ENCODE peak calls at places on chromosome 16, in five cellular contexts. M is left ventricle myocardium inferior, U is left lung, O is IMR-90, N is fibroblast of lung. C is an unnamed sample.

GRCh38 chr16:81708459-81709368 is 70.4 kb upstream of the PLCG2 start:
- DNase-seq in M (peak; percentile 13), U (no peak), O (no peak), N (no peak), C (peak; percentile 64)

GRCh38 chr16:17612336-17612735 is 141.6 kb upstream of the XYLT1 start:
- DNase-seq in M (no peak), U (no peak), O (no peak), N (no peak), C (no peak)

GRCh38 chr16:63720848-63721247 is 1401.0 kb downstream of the CDH11 start:
- DNase-seq in M (no peak), U (no peak), O (no peak), N (no peak), C (no peak)

GRCh38 chr16:27273670-27274522 is 5.3 kb upstream of the NSMCE1 start:
- DNase-seq in M (no peak), U (no peak), O (peak; percentile 53), N (no peak), C (no peak)

GRCh38 chr16:86819523-86819887 is 241.2 kb downstream of the FOXL1 start:
- DNase-seq in M (no peak), U (no peak), O (no peak), N (peak; percentile 12), C (no peak)

GRCh38 chr16:27824006-27824405 is 239.5 kb downstream of the GSG1L start:
- DNase-seq in M (no peak), U (no peak), O (no peak), N (no peak), C (peak; percentile 30)

GRCh38 chr16:87133966-87134945 is 182.9 kb downstream of the C16orf95 start:
- DNase-seq in M (no peak), U (no peak), O (no peak), N (no peak), C (peak; percentile 55)

GRCh38 chr16:27595461-27595860 is 45.5 kb downstream of the KATNIP start:
- DNase-seq in M (no peak), U (no peak), O (no peak), N (no peak), C (no peak)

GRCh38 chr16:71467810-71468209 is 5.8 kb upstream of the ZNF23 start:
- DNase-seq in M (no peak), U (no peak), O (peak; percentile 28), N (peak; percentile 20), C (no peak)

GRCh38 chr16:56189990-56190902 is 1.0 kb upstream of the GNAO1 start:
- DNase-seq in M (no peak), U (no peak), O (no peak), N (peak; percentile 5), C (no peak)

GRCh38 chr16:9016824-9017223 is 53.1 kb upstream of the USP7 start:
- DNase-seq in M (no peak), U (no peak), O (no peak), N (no peak), C (no peak)

GRCh38 chr16:83995756-83996155 is 27.7 kb downstream of the NECAB2 start:
- DNase-seq in M (peak; percentile 29), U (no peak), O (peak; percentile 10), N (peak; percentile 8), C (no peak)

GRCh38 chr16:83994703-83995102 is 26.7 kb downstream of the NECAB2 start:
- DNase-seq in M (no peak), U (no peak), O (peak; percentile 22), N (peak; percentile 14), C (no peak)

GRCh38 chr16:83994087-83994486 is 26.0 kb downstream of the NECAB2 start:
- DNase-seq in M (no peak), U (peak; percentile 68), O (peak; percentile 95), N (peak; percentile 91), C (peak; percentile 60)

GRCh38 chr16:83998091-83998490 is 30.0 kb downstream of the NECAB2 start:
- DNase-seq in M (no peak), U (no peak), O (no peak), N (no peak), C (no peak)

DNA sequence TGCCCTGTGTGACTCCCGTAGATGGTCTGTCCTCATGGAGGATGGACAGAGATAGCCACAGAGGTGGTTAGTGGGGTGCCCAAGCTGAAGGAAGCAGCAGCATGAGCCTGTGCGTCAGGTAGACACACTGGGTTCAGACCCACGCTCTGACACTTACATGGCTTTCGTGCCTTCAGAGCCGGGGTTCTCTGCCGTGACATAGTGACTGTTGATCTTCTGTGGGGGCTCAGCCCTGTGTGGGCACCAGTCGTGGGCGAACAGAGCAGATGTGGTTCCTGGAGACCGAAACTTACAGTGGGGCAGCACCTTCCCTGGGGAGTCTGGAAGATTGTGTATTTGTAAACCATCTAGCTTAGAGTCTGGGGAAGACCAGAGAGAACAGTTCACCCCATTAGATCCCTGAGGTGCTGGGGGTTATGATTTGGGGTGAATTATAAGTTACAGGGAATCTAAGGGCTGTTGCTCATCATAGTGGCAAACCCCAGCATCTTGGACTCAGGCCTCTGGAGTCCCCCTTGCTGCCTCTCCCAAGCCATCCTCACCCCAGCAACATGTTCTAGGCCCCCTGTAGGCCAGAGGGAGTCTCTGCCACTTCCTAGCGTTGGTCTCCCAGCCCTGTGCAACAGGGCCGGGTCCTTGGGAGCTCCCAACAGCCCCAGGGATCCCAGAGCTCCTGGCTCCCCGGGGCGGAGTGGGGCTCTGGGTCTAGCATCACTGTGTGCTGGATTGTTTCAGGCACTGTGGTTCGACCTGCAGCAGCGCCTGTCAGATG is 28.6 kb downstream of the NECAB2 start:
- DNase-seq in M (no peak), U (no peak), O (no peak), N (no peak), C (no peak)
- TF ChIP-seq CTCF in M (no peak), U (no peak), O (no peak), N (no peak), C (no peak)

DNA sequence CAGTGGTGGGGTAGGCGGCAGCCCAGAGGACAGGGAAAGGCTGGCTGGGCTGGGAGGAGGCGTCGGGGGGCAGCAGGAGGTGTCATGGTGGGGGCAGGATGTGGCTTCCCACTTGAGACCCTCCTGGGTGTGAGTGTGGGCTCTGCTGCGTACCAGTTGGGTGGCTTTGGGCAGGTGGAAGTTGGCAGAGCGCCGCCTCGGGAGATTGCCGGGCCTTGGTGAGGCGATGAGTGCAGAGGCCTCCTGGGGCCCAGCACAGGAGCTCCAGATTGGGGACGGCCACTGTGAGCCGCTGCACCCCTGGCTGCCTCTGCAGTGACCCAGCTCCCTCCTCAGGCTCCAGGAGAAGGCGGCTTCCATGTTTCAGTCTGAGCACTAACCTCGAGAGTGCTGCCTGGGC is 13.8 kb downstream of the GPT2 start:
- DNase-seq in M (no peak), U (no peak), O (no peak), N (no peak), C (no peak)
- H3K27ac ChIP-seq in M (peak overlapping the region; percentile 80), U (no peak overlapping the region), O (no peak overlapping the region), N (no peak overlapping the region), C (no peak overlapping the region)

GRCh38 chr16:48381201-48381600 is 4.0 kb downstream of the SIAH1 start:
- DNase-seq in M (no peak), U (no peak), O (peak; percentile 44), N (peak; percentile 40), C (no peak)

GRCh38 chr16:48383204-48383876 is 1.9 kb downstream of the SIAH1 start:
- DNase-seq in M (no peak), U (no peak), O (peak; percentile 48), N (peak; percentile 79), C (no peak)

GRCh38 chr16:48383877-48384304 is 1.3 kb downstream of the SIAH1 start:
- DNase-seq in M (no peak), U (no peak), O (no peak), N (no peak), C (no peak)

GRCh38 chr16:48384305-48384981 is 770 bp downstream of the SIAH1 start:
- DNase-seq in M (peak; percentile 71), U (peak; percentile 90), O (peak; percentile 40), N (peak; percentile 73), C (peak; percentile 85)

DNA sequence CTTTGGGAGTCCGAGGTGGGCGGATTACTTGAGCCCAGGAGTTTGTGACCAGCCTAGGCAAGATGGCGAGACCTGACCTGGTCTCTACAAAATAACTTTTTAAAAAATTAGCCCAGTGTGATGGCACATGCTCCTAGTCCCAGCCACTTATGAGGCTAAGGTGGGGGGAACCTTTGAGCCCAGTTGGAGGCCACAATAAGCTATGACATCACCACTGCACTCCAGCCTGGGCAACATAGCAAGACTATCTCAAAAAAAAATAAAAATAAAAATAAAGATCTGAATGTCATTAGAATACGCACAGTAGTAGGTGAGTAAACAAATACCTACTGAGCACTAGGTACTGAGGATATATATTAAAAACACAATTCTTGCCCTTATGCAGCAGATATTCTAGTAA is 3.1 kb downstream of the SIAH1 start:
- DNase-seq in M (no peak), U (no peak), O (no peak), N (no peak), C (no peak)
- H3K4me1 ChIP-seq in M (peaks cover 81% of the 10 kb centered on the region), U (peaks cover 80% of the 10 kb centered on the region), O (peaks cover 9% of the 10 kb centered on the region), N (peaks cover 2% of the 10 kb centered on the region), C (peaks cover 67% of the 10 kb centered on the region)

GRCh38 chr16:7316266-7316888 is 16.3 kb upstream of the RBFOX1 start:
- DNase-seq in M (no peak), U (no peak), O (no peak), N (no peak), C (no peak)
- TF ChIP-seq CTCF in M (no peak), U (no peak), O (no peak), N (no peak), C (no peak)

GRCh38 chr16:2190002-2190658 is 6.3 kb downstream of the CASKIN1 start:
- DNase-seq in M (no peak), U (no peak), O (no peak), N (no peak), C (no peak)
- H3K27ac ChIP-seq in M (no peak overlapping the region), U (no peak overlapping the region), O (no peak overlapping the region), N (no peak overlapping the region), C (no peak overlapping the region)

GRCh38 chr16:3819175-3819527 is 61.4 kb downstream of the CREBBP start:
- DNase-seq in M (no peak), U (no peak), O (no peak), N (no peak), C (no peak)

GRCh38 chr16:3823427-3823826 is 57.1 kb downstream of the CREBBP start:
- DNase-seq in M (no peak), U (no peak), O (no peak), N (no peak), C (no peak)

GRCh38 chr16:3822366-3823045 is 58.0 kb downstream of the CREBBP start:
- DNase-seq in M (no peak), U (no peak), O (peak; percentile 20), N (no peak), C (no peak)

GRCh38 chr16:3816326-3816725 is 64.2 kb downstream of the CREBBP start:
- DNase-seq in M (no peak), U (no peak), O (no peak), N (no peak), C (no peak)

DNA sequence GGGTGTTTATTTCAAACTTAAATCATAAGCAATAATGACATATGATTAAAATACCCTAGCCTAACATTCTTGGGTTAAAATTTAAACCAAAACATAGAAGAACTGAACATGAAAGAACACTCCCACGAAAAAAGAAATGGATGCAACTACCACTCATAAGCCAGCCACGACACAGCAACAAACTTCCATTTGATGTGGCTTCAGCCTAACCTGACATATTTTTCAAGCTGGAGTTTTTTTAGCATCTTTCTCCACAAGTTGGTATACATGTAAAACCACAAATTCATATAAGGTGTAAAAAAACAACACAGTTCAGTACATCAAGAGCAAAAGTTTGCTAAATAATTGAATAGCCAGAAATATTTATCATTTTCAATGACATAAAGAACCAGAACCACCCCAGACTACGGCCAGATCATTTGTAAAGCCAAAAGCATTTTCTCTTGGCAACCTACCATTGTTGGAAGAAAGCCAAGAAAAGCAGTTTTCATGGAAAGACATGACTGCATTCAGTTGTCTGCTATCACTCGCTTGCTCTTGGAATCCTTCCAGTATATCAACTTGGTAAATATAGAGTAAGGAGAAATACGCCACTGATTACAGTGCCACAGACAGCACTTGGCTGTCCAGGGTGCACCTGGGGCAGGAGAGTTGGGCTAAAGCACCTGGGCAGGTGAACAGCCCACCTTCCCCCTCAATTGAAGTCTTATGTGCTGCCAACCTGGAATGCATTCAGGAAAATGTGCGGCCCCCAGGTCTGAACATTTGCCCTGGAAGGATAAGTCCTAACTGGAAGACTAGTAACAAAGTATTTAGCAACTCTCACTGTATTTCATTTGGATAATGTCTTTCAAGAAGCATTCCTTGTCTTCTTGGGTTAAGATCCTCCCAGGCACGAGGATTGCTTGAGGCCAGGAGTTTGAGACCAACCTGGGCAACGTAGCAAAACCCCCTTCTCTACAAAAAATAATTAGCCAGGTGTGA is 60.5 kb downstream of the CREBBP start:
- DNase-seq in M (no peak), U (no peak), O (peak; percentile 97), N (peak; percentile 97), C (no peak)
- H3K4me1 ChIP-seq in M (peaks cover 100% of the 10 kb centered on the region), U (peaks cover 74% of the 10 kb centered on the region), O (peaks cover 34% of the 10 kb centered on the region), N (peaks cover 26% of the 10 kb centered on the region), C (peaks cover 62% of the 10 kb centered on the region)

C was measured in upper lobe of right lung.